ENCODE peak calls at places on chromosomes 2 and 18, in four cellular contexts. A is amniotic stem cell, N is H9, C is GM20000. V is an unnamed sample.

GRCh38 chr2:151808258-151809072 is 19.8 kb downstream of the ARL5A start:
- DNase-seq in N (no peak), A (no peak), C (no peak), V (peak; percentile 52)

GRCh38 chr2:111919362-111919761 is 21.0 kb downstream of the MERTK start:
- DNase-seq in C (no peak), A (no peak), N (no peak), V (no peak)

GRCh38 chr2:65955259-65955658 is 479.7 kb upstream of the MEIS1 start:
- DNase-seq in C (no peak), N (no peak), A (no peak), V (no peak)

GRCh38 chr18:10798727-10799435 is 273.1 kb downstream of the NAPG start:
- DNase-seq in A (no peak), C (no peak), N (no peak), V (peak; percentile 17)

GRCh38 chr2:207448006-207448405 is 81.8 kb upstream of the CREB1 start:
- DNase-seq in C (no peak), A (no peak), N (no peak), V (no peak)

GRCh38 chr2:218229851-218230250 is 12.9 kb downstream of the ARPC2 start:
- DNase-seq in C (no peak), A (no peak), N (no peak), V (peak; percentile 64)

GRCh38 chr2:45009928-45010705 is 865 bp upstream of the SIX2 start:
- DNase-seq in C (no peak), A (peak; percentile 73), N (no peak), V (no peak)

GRCh38 chr2:238839428-238839827 is 8.5 kb upstream of the TWIST2 start:
- DNase-seq in C (no peak), N (no peak), A (no peak), V (no peak)

GRCh38 chr2:28449489-28450395 is 46.1 kb upstream of the PLB1 start:
- DNase-seq in N (no peak), A (no peak), C (no peak), V (no peak)

GRCh38 chr2:288743-289361 is 961 bp upstream of the ALKAL2 start:
- DNase-seq in A (no peak), C (peak; percentile 43), N (peak; percentile 46), V (no peak)

GRCh38 chr2:62578837-62579640 is 73.0 kb upstream of the TMEM17 start:
- DNase-seq in N (no peak), C (no peak), A (no peak), V (peak; percentile 20)

GRCh38 chr2:234324151-234324550 is 172.7 kb downstream of the ARL4C start:
- DNase-seq in A (no peak), C (no peak), N (no peak), V (no peak)

GRCh38 chr2:115384399-115384798 is 942.0 kb downstream of the DPP10 start:
- DNase-seq in A (no peak), C (no peak), N (no peak), V (no peak)

GRCh38 chr2:109497447-109497846 is 116.3 kb downstream of the SEPTIN10 start:
- DNase-seq in N (no peak), A (no peak), C (no peak), V (no peak)

GRCh38 chr2:58918138-58918537 is 677.0 kb upstream of the FANCL start:
- DNase-seq in C (no peak), A (peak; percentile 57), N (no peak), V (no peak)

GRCh38 chr2:6228251-6228650 is 536.1 kb downstream of the SOX11 start:
- DNase-seq in C (no peak), A (no peak), N (no peak), V (no peak)

GRCh38 chr18:43279015-43279758 is 1.9 kb upstream of the SYT4 start:
- DNase-seq in N (peak; percentile 59), A (no peak), C (peak; percentile 2), V (no peak)

GRCh38 chr18:56148373-56148772 is 490.0 kb downstream of the TXNL1 start:
- DNase-seq in C (no peak), N (no peak), A (no peak), V (no peak)

GRCh38 chr2:601806-602455 is 75.3 kb downstream of the TMEM18 start:
- DNase-seq in C (no peak), N (peak; percentile 16), A (no peak), V (no peak)

GRCh38 chr2:231640646-231641111 is 48.0 kb downstream of the TEX44 start:
- DNase-seq in N (no peak), C (no peak), A (no peak), V (no peak)

GRCh38 chr18:824179-824578 is 12.1 kb upstream of the YES1 start:
- DNase-seq in A (no peak), N (no peak), C (no peak), V (no peak)

GRCh38 chr18:41378628-41379027 is 576.4 kb upstream of the PIK3C3 start:
- DNase-seq in A (peak; percentile 13), N (no peak), C (no peak), V (no peak)

GRCh38 chr2:96100893-96101304 is 15.5 kb downstream of the ADRA2B start:
- DNase-seq in C (no peak), N (no peak), A (no peak), V (no peak)

GRCh38 chr2:216075510-216076485 is 5.8 kb downstream of the PECR start:
- DNase-seq in C (no peak), N (no peak), A (no peak), V (no peak)